ENCODE peak calls at places on chromosomes 16 and 17, in six cellular contexts. H, Q, A, K, E and R are unnamed samples.
A peak's percentile ranks its signal among the peaks of the same experiment; 100 is the strongest.

GRCh38 chr17:36983618-36984017 is 34.9 kb downstream of the AATF start:
- DNase-seq in H (no peak), Q (no peak), K (no peak), A (no peak), E (no peak), R (no peak)

GRCh38 chr16:14351647-14352046 is 278.4 kb downstream of the PARN start:
- DNase-seq in A (no peak), H (no peak), Q (no peak), K (no peak), E (no peak), R (no peak)

GRCh38 chr16:74480150-74481029 is 59.1 kb upstream of the CLEC18B start:
- DNase-seq in A (peak; percentile 30), K (no peak), E (no peak), Q (peak; percentile 35), H (peak; percentile 27), R (no peak)

GRCh38 chr16:75475420-75475847 is 10.9 kb upstream of the TMEM170A start:
- DNase-seq in K (no peak), A (no peak), Q (no peak), H (no peak), E (no peak), R (no peak)

GRCh38 chr17:71334041-71334781 is 786.6 kb upstream of the SOX9 start:
- DNase-seq in A (no peak), K (no peak), H (no peak), E (no peak), Q (no peak), R (no peak)

GRCh38 chr17:14748036-14748715 is 447.3 kb downstream of the HS3ST3B1 start:
- DNase-seq in A (no peak), K (no peak), H (no peak), E (no peak), Q (no peak), R (no peak)

GRCh38 chr16:14302399-14303181 is 231.5 kb downstream of the MRTFB start:
- DNase-seq in E (peak; percentile 64), A (no peak), K (peak; percentile 37), H (no peak), Q (peak; percentile 34), R (peak; percentile 74)

GRCh38 chr17:36601303-36602029 is at the start of gene MRM1:
- DNase-seq in E (peak; percentile 92), H (peak; percentile 87), A (peak; percentile 94), Q (peak; percentile 94), K (peak; percentile 90), R (peak; percentile 95)

GRCh38 chr16:72092832-72093447 is 480 bp downstream of the TXNL4B start:
- DNase-seq in E (no peak), K (no peak), A (no peak), H (no peak), Q (no peak), R (no peak)

GRCh38 chr17:29571486-29571882 is 3.0 kb downstream of the TP53I13 start:
- DNase-seq in A (no peak), K (no peak), H (no peak), Q (no peak), E (no peak), R (no peak)

GRCh38 chr17:81391964-81392908 is 3.0 kb upstream of the BAHCC1 start:
- DNase-seq in H (no peak), E (no peak), Q (no peak), A (peak; percentile 61), K (no peak), R (no peak)

GRCh38 chr17:7173687-7174602 is 5.2 kb downstream of the ASGR1 start:
- DNase-seq in A (peak; percentile 55), E (no peak), Q (peak; percentile 58), K (peak; percentile 41), H (no peak), R (peak; percentile 67)

GRCh38 chr17:5139454-5139725 is 23.6 kb downstream of the USP6 start:
- DNase-seq in A (no peak), H (no peak), E (no peak), K (no peak), Q (no peak), R (no peak)

GRCh38 chr16:69329369-69330285 is 761 bp downstream of the PDF start:
- DNase-seq in E (peak; percentile 40), Q (no peak), A (no peak), H (no peak), K (no peak), R (peak; percentile 72)

GRCh38 chr17:81517339-81518112 is 4.9 kb upstream of the ACTG1 start:
- DNase-seq in K (peak; percentile 10), Q (no peak), H (no peak), A (no peak), E (peak; percentile 86), R (peak; percentile 92)

GRCh38 chr16:67423634-67424575 is 7.0 kb upstream of the HSD11B2 start:
- DNase-seq in Q (no peak), H (no peak), E (no peak), K (no peak), A (no peak), R (no peak)

GRCh38 chr16:23357761-23358290 is 55.7 kb downstream of the SCNN1B start:
- DNase-seq in E (no peak), H (no peak), A (no peak), K (no peak), Q (no peak), R (no peak)

GRCh38 chr16:84396537-84397008 is 28.2 kb downstream of the ATP2C2 start:
- DNase-seq in H (no peak), E (no peak), A (no peak), Q (no peak), K (no peak), R (no peak)

GRCh38 chr17:14670861-14671260 is 370.0 kb downstream of the HS3ST3B1 start:
- DNase-seq in A (no peak), H (no peak), E (no peak), K (no peak), Q (no peak), R (no peak)

GRCh38 chr17:75417054-75417453 is 11.6 kb upstream of the GRB2 start:
- DNase-seq in E (no peak), K (no peak), Q (peak; percentile 16), H (no peak), A (no peak), R (no peak)

GRCh38 chr17:17366235-17366634 is 63.1 kb downstream of the NT5M start:
- DNase-seq in E (no peak), K (no peak), A (no peak), Q (no peak), H (no peak), R (no peak)

GRCh38 chr16:57134982-57135381 is 42.6 kb downstream of the CPNE2 start:
- DNase-seq in K (no peak), Q (no peak), E (no peak), A (no peak), H (no peak), R (no peak)

GRCh38 chr17:4436846-4437245 is 3.1 kb downstream of the SPNS3 start:
- DNase-seq in E (no peak), A (no peak), Q (no peak), H (no peak), K (no peak), R (no peak)

GRCh38 chr17:18992454-18993130 is 12.0 kb downstream of the FAM83G start:
- DNase-seq in H (no peak), A (no peak), E (peak; percentile 51), K (no peak), Q (no peak), R (no peak)

GRCh38 chr16:21256636-21257035 is 21.5 kb downstream of the CRYM start:
- DNase-seq in Q (no peak), H (no peak), K (no peak), E (no peak), A (no peak), R (no peak)

GRCh38 chr16:21257284-21257683 is 20.8 kb downstream of the CRYM start:
- DNase-seq in H (no peak), K (no peak), E (no peak), Q (no peak), A (no peak), R (no peak)

GRCh38 chr16:21250072-21250923 is 16.8 kb downstream of the ANKS4B start:
- DNase-seq in K (no peak), Q (no peak), E (no peak), H (no peak), A (no peak), R (no peak)

DNA sequence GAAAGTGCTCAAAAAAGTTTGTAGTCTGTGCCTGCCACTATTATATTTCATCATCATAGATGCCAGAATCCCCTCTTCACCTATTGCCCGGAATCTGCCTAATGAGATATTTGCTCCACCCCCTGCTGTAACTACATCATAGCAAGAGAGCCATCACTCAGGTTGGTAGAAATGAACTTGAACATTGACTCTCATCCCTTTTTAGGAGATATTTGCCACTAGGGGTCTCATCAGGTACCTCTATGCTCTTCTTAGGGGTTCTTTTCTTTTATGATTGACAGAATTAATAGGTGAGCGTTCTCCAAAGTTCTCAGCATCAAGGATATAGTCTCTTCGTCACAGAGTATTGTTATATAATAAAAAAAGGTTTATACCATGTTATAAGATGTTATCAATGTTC is 20.0 kb downstream of the ANKS4B start:
- DNase-seq in H (no peak), Q (no peak), K (no peak), A (no peak), E (no peak), R (no peak)
- TF ChIP-seq CTCF in H (no peak), Q (no peak), K (no peak), A (no peak), E (peak; percentile 23), R (no peak)

GRCh38 chr16:30956601-30957455 is 726 bp upstream of the SETD1A start:
- DNase-seq in E (peak; percentile 86), A (peak; percentile 86), Q (peak; percentile 87), H (peak; percentile 70), K (peak; percentile 77), R (peak; percentile 91)
- TF ChIP-seq CTCF in E (peak; percentile 56), A (no peak), Q (peak; percentile 51), H (no peak), K (peak; percentile 35), R (no peak)

DNA sequence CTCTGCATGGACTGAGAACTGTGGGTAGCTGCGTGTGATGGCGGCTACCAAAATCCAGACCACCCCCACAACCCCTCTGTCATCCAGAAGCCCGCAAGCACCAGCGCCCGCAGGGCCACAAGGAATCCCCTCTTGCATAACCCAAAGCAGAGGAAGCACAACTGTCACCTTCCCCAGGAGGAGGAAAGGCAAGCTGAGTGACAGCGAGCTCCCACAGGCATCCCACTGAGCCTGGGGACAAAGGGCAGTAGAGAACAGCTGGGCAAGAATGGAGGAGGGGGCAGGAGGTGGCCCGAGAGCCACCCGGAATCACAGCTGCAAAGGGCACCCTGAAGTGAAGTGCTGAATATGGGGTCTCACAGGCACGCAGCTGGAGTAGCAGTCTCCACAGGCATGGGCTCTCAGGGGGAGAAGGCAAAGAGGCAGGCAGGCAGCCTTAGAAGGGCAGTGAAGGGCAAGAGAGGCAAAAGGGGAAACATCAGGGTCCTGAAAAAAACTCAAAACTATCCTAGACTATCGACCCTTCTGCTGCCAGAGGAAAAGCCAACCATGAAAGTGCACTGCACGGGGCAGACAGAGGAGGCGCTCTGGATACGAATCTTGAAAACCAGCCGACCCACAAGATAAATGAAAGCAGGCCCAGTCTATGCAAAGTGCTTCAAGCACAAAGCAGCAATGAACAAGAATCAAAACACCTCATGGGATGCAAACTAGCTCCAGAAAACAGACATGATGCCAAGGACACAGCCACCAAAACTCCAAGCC is 17.1 kb downstream of the USP36 start:
- DNase-seq in Q (no peak), E (no peak), K (no peak), H (no peak), A (no peak), R (no peak)
- TF ChIP-seq CTCF in Q (no peak), E (peak; percentile 18), K (no peak), H (peak; percentile 32), A (no peak), R (no peak)

DNA sequence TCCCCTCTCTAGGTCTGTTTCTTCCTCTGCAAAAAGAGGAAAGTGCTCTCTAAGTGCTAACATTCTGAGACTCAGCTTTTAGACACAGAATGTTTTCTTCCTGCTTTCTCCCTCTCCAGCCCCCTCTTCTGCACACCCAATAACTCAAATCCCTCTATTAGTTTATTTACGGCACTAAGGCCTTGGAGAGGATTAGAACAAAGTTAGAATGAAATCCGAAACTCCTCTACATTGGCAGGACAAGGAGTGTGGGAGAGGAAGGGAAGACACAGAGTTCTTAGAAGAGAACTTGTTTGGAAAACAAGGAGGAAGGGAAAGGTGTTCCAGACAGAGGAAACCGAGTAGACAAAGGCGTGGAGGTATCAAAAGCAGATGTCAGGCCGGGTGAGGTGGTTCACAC is 3.2 kb upstream of the SBK1 start:
- DNase-seq in K (no peak), Q (no peak), A (no peak), E (no peak), H (no peak), R (no peak)
- TF ChIP-seq CTCF in K (no peak), Q (no peak), A (no peak), E (no peak), H (no peak), R (no peak)